ENCODE peak calls at places on chromosome 14, in eight cellular contexts. D, E, I, L, V, M, Z and P are unnamed samples. For H3K4me1, the result is how much of the 10 kb centered on the place peaks cover.

GRCh38 chr14:66496911-66497310 is 10.7 kb downstream of the CCDC196 start:
- DNase-seq in D (no peak), E (peak), I (no peak), L (peak), V (peak), M (no peak), Z (no peak), P (no peak)

GRCh38 chr14:51561141-51561540 is 90.6 kb upstream of the FRMD6 start:
- DNase-seq in D (no peak), E (no peak), I (no peak), L (no peak), V (no peak), M (no peak), Z (no peak), P (no peak)

GRCh38 chr14:101025656-101026055 is 122.1 kb upstream of the RTL1 start:
- DNase-seq in D (no peak), E (no peak), I (no peak), L (no peak), V (no peak), M (no peak), Z (no peak), P (no peak)

GRCh38 chr14:102396531-102396930 is 33.8 kb downstream of the TECPR2 start:
- DNase-seq in D (no peak), E (no peak), I (no peak), L (no peak), V (no peak), M (no peak), Z (no peak), P (no peak)

GRCh38 chr14:91878274-91878673 is 10.9 kb upstream of the TC2N start:
- DNase-seq in D (no peak), E (no peak), I (no peak), L (no peak), V (no peak), M (no peak), Z (no peak), P (no peak)

GRCh38 chr14:59481407-59482119 is 2.6 kb downstream of the L3HYPDH start:
- DNase-seq in D (no peak), E (no peak), I (no peak), L (no peak), V (no peak), M (no peak), Z (no peak), P (no peak)

GRCh38 chr14:21087294-21088091 is 11.0 kb downstream of the ZNF219 start:
- DNase-seq in D (no peak), E (no peak), I (no peak), L (no peak), V (peak), M (no peak), Z (peak), P (peak)

GRCh38 chr14:77151918-77152588 is 10.5 kb upstream of the ZDHHC22 start:
- DNase-seq in D (no peak), E (no peak), I (no peak), L (no peak), V (no peak), M (no peak), Z (peak), P (no peak)

GRCh38 chr14:101965145-101965531 is 765 bp downstream of the DYNC1H1 start:
- DNase-seq in D (peak), E (peak), I (peak), L (peak), V (peak), M (peak), Z (peak), P (peak)

GRCh38 chr14:100654814-100655795 is 67.9 kb upstream of the BEGAIN start:
- DNase-seq in D (no peak), E (peak), I (no peak), L (peak), V (no peak), M (peak), Z (no peak), P (no peak)

GRCh38 chr14:76771432-76771980 is 10.2 kb downstream of the VASH1 start:
- DNase-seq in D (no peak), E (no peak), I (no peak), L (no peak), V (no peak), M (no peak), Z (no peak), P (peak)

GRCh38 chr14:65243766-65244442 is 141.6 kb upstream of the MAX start:
- DNase-seq in D (no peak), E (no peak), I (no peak), L (no peak), V (peak), M (no peak), Z (peak), P (no peak)

GRCh38 chr14:88364710-88365413 is 20.6 kb upstream of the SPATA7 start:
- DNase-seq in D (no peak), E (no peak), I (no peak), L (no peak), V (no peak), M (no peak), Z (no peak), P (no peak)

GRCh38 chr14:55383541-55384140 is 28.0 kb downstream of the ATG14 start:
- DNase-seq in D (no peak), E (peak), I (no peak), L (no peak), V (no peak), M (no peak), Z (no peak), P (no peak)

GRCh38 chr14:77988096-77988870 is 181.9 kb upstream of the NRXN3 start:
- DNase-seq in D (no peak), E (no peak), I (no peak), L (no peak), V (no peak), M (no peak), Z (no peak), P (peak)

GRCh38 chr14:35366048-35366428 is 38.5 kb downstream of the NFKBIA start:
- DNase-seq in D (no peak), E (no peak), I (peak), L (no peak), V (no peak), M (no peak), Z (no peak), P (no peak)

GRCh38 chr14:71022939-71023338 is 115.7 kb downstream of the PCNX1 start:
- DNase-seq in D (no peak), E (no peak), I (no peak), L (no peak), V (no peak), M (no peak), Z (no peak), P (no peak)

GRCh38 chr14:80215756-80216581 is 4.7 kb upstream of the DIO2 start:
- DNase-seq in D (peak), E (no peak), I (peak), L (no peak), V (no peak), M (peak), Z (no peak), P (no peak)

GRCh38 chr14:34254596-34254995 is 207.4 kb downstream of the SPTSSA start:
- DNase-seq in D (no peak), E (peak), I (no peak), L (no peak), V (no peak), M (no peak), Z (no peak), P (no peak)

GRCh38 chr14:73739899-73740685 is 25.9 kb upstream of the PNMA1 start:
- DNase-seq in D (no peak), E (no peak), I (peak), L (no peak), V (no peak), M (no peak), Z (no peak), P (no peak)

GRCh38 chr14:50319721-50320120 is 7.6 kb downstream of the DMAC2L start:
- DNase-seq in D (no peak), E (no peak), I (no peak), L (no peak), V (no peak), M (no peak), Z (no peak), P (no peak)

GRCh38 chr14:81565441-81566290 is 32.0 kb upstream of the SEL1L start:
- DNase-seq in D (no peak), E (peak), I (no peak), L (peak), V (peak), M (no peak), Z (peak), P (no peak)

GRCh38 chr14:85463512-85463911 is 66.4 kb upstream of the FLRT2 start:
- DNase-seq in D (no peak), E (no peak), I (no peak), L (peak), V (no peak), M (no peak), Z (no peak), P (no peak)

GRCh38 chr14:90911121-90911520 is 94.9 kb upstream of the TTC7B start:
- DNase-seq in D (no peak), E (no peak), I (no peak), L (no peak), V (no peak), M (no peak), Z (no peak), P (no peak)

GRCh38 chr14:34989762-34990161 is 7.0 kb downstream of the SRP54 start:
- DNase-seq in D (no peak), E (no peak), I (no peak), L (no peak), V (no peak), M (no peak), Z (no peak), P (no peak)

GRCh38 chr14:64806202-64806861 is 73.4 kb downstream of the SPTB start:
- DNase-seq in D (no peak), E (no peak), I (peak), L (peak), V (no peak), M (no peak), Z (no peak), P (no peak)

GRCh38 chr14:88856786-88857366 is 32.4 kb downstream of the TTC8 start:
- DNase-seq in D (no peak), E (no peak), I (no peak), L (no peak), V (no peak), M (no peak), Z (no peak), P (no peak)

GRCh38 chr14:102929349-102930137 is 7.1 kb downstream of the AMN start:
- DNase-seq in D (no peak), E (no peak), I (no peak), L (no peak), V (no peak), M (no peak), Z (no peak), P (no peak)

GRCh38 chr14:50050171-50050570 is 66.2 kb downstream of the VCPKMT start:
- DNase-seq in D (no peak), E (no peak), I (no peak), L (no peak), V (no peak), M (no peak), Z (no peak), P (no peak)

GRCh38 chr14:99177046-99177655 is 94.8 kb downstream of the BCL11B start:
- DNase-seq in D (no peak), E (no peak), I (no peak), L (no peak), V (no peak), M (no peak), Z (no peak), P (no peak)

DNA sequence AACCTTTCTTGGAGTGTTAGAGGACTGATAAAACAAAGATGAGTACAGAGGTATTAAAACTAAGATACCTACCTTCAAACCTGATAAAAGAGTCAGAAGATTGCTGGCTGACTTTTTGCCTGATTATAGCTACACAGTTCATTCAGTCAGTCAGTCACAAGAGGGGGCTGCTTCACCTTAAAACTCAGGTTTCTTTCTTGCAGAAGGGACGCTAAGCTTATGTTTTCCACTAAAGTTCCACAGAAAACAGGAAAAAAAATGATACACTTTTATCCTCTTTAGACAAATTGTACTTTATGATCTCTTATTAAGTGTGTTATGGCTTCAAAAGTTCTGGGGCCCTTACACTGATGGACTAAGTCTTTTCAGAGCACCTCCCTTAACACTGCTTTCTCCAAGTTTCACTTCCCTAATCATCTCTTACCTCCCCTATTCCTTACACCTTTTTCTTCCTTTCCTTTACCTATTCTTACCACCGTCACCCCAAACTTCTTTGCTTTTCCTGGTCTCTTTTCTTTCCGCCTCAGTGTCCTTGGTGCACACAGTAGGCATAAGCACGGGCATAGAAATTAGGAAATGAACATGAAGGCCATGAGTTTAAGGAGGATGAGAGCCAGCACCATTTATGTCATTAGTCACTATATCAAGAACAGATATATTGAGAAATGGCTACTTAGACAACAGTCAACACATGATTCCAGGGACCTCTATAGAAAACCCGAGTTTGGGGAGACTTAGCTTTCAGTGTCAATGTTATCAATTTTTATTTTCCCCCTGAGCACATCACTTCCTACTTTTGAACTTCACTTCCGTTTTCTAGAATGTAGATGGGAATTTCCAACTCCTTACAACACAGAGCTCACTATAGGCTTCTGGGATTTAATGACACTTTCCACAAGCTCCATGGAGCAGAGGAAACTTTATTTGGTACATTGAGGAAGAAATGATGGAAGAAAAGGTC is 448.9 kb upstream of the OR4E1 start:
- DNase-seq in D (no peak), E (peak), I (no peak), L (no peak), V (no peak), M (no peak), Z (peak), P (no peak)
- TF ChIP-seq CTCF in D (no peak), E (no peak), I (no peak), L (no peak), V (peak), M (no peak), Z (peak), P (no peak)

GRCh38 chr14:68842298-68842697 is 49.4 kb upstream of the ZFP36L1 start:
- DNase-seq in D (no peak), E (no peak), I (no peak), L (no peak), V (no peak), M (no peak), Z (no peak), P (no peak)
- H3K4me3 ChIP-seq in D (no peak), E (no peak), I (no peak), L (no peak), V (no peak), M (no peak), Z (no peak), P (no peak)

GRCh38 chr14:104658325-104658712 is 31.1 kb upstream of the INF2 start:
- DNase-seq in D (no peak), E (no peak), I (no peak), L (no peak), V (no peak), M (no peak), Z (peak), P (no peak)

GRCh38 chr14:104659146-104659545 is 30.3 kb upstream of the INF2 start:
- DNase-seq in D (no peak), E (no peak), I (no peak), L (no peak), V (no peak), M (no peak), Z (peak), P (no peak)

GRCh38 chr14:104661086-104661485 is 28.3 kb upstream of the INF2 start:
- DNase-seq in D (no peak), E (no peak), I (no peak), L (no peak), V (no peak), M (no peak), Z (no peak), P (no peak)

GRCh38 chr14:104659764-104660523 is 29.5 kb upstream of the INF2 start:
- DNase-seq in D (no peak), E (peak), I (no peak), L (no peak), V (no peak), M (no peak), Z (peak), P (no peak)

GRCh38 chr14:104660597-104660996 is 28.8 kb upstream of the INF2 start:
- DNase-seq in D (no peak), E (no peak), I (no peak), L (no peak), V (no peak), M (no peak), Z (peak), P (no peak)
- H3K4me1 ChIP-seq in D (under half), E (under half), I (under half), L (under half), V (under half), M (under half), Z (half or more), P (under half)

GRCh38 chr14:24853446-24853845 is 196.5 kb downstream of the STXBP6 start:
- DNase-seq in D (no peak), E (no peak), I (no peak), L (peak), V (no peak), M (no peak), Z (no peak), P (no peak)

GRCh38 chr14:24851406-24851805 is 198.5 kb downstream of the STXBP6 start:
- DNase-seq in D (no peak), E (no peak), I (no peak), L (no peak), V (no peak), M (no peak), Z (no peak), P (no peak)

GRCh38 chr14:24851837-24852236 is 198.1 kb downstream of the STXBP6 start:
- DNase-seq in D (no peak), E (no peak), I (no peak), L (no peak), V (no peak), M (no peak), Z (no peak), P (no peak)

GRCh38 chr14:24849471-24849870 is 200.5 kb downstream of the STXBP6 start:
- DNase-seq in D (no peak), E (no peak), I (no peak), L (no peak), V (no peak), M (no peak), Z (no peak), P (no peak)

DNA sequence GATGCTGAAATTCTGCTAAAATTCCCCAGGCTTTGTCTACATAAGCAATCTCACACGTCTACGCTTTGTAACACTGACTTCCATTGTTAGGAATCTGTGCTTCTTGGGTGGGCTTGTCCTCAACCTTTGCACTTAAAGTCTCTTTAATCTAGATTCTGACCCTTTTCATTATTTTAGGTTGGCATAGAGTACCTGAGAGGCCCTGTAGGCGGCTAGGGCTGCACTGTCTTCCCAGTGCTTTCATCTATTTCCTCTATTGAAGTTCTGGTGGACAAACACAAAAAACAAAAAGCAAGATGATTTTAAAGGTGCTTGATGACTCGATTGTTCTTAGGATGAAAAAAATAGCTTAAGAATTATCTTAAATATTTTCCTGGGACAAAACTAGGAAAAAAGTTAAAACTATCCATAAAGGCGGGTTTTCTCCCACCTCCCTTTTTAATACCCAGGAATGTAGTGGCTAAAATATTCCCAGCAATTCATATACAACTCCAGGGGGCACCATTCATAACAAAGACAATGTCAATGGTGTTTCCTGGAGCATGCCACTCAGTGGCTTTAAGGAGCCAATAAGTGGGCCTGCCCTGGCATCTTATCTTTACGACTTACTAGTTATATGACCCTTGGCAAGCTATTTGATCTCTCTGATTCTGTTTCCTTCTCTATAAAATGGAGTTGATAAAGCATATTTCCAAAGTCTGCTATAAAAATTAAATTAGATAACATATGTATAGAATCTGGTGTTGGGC is 197.5 kb downstream of the STXBP6 start:
- DNase-seq in D (no peak), E (no peak), I (no peak), L (no peak), V (no peak), M (no peak), Z (no peak), P (no peak)
- TF ChIP-seq CTCF in D (no peak), E (no peak), I (no peak), L (no peak), V (no peak), M (no peak), Z (no peak), P (no peak)

GRCh38 chr14:69573205-69573840 is 1.3 kb downstream of the CCDC177 start:
- DNase-seq in D (no peak), E (no peak), I (no peak), L (no peak), V (no peak), M (no peak), Z (no peak), P (no peak)
- H3K4me3 ChIP-seq in D (peak), E (no peak), I (peak), L (no peak), V (no peak), M (no peak), Z (no peak), P (no peak)

GRCh38 chr14:68813318-68813838 is 20.5 kb upstream of the ZFP36L1 start:
- DNase-seq in D (no peak), E (no peak), I (no peak), L (no peak), V (no peak), M (no peak), Z (no peak), P (peak)
- H3K4me1 ChIP-seq in D (under half), E (under half), I (under half), L (half or more), V (under half), M (under half), Z (half or more), P (under half)

DNA sequence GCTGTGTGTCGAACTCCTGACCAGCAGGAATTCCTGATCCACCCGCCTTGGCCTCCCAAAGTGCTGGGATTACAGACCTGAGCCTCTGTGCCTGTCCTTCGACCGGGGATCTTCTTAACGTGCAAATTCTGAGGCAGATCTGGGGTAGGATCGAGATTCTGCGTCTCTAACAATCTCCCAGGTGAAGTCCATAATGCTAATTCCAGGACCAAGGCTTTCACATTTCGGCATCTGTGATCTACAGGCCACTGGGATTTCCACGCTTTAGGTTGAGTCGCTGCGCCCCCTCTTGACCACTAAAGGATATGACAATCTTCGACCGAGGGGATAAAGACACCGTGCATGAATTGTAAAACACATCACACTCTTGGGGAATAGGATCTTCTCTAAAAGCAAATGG is 24.8 kb downstream of the FOS start:
- DNase-seq in D (peak), E (peak), I (peak), L (peak), V (peak), M (peak), Z (peak), P (peak)
- TF ChIP-seq CTCF in D (peak), E (peak), I (peak), L (peak), V (peak), M (peak), Z (peak), P (peak)

GRCh38 chr14:23093526-23093925 is 1.4 kb downstream of the ACIN1 start:
- DNase-seq in D (no peak), E (no peak), I (no peak), L (no peak), V (no peak), M (no peak), Z (no peak), P (no peak)
- H3K4me3 ChIP-seq in D (peak), E (peak), I (peak), L (no peak), V (peak), M (peak), Z (peak), P (peak)